ENCODE peak calls at places on chromosomes 2 and 18, in nine cellular contexts. Z is fibroblast of mammary gland, R is lung, I is thyroid gland, F is OCI-LY7, O is ovary, E is Peyer's patch, P is astrocyte of the spinal cord, N is K562. L is an unnamed sample.

GRCh38 chr2:118202707-118203303 is 114.5 kb downstream of the INSIG2 start:
- DNase-seq in O (no peak), R (peak; percentile 36), F (peak; percentile 58), Z (peak; percentile 60), E (no peak), N (peak; percentile 57), P (peak; percentile 48), I (peak; percentile 44), L (peak; percentile 35)

GRCh38 chr18:59537581-59537980 is 159.6 kb downstream of the CCBE1 start:
- DNase-seq in Z (no peak), R (no peak), P (no peak), I (no peak), F (no peak), O (no peak), E (no peak), N (no peak), L (no peak)

GRCh38 chr18:2895391-2895790 is 48.6 kb downstream of the EMILIN2 start:
- DNase-seq in F (no peak), N (no peak), O (no peak), P (no peak), Z (no peak), R (no peak), I (no peak), E (no peak), L (no peak)

GRCh38 chr2:29130295-29130694 is 15.1 kb downstream of the CLIP4 start:
- DNase-seq in F (no peak), P (peak; percentile 82), N (no peak), I (peak; percentile 87), O (no peak), E (no peak), R (no peak), Z (peak; percentile 85), L (peak; percentile 65)

GRCh38 chr2:68917034-68917718 is 35.5 kb downstream of the GKN2 start:
- DNase-seq in P (no peak), O (no peak), I (no peak), R (no peak), N (no peak), Z (no peak), F (no peak), E (no peak), L (no peak)

GRCh38 chr2:68438455-68439303 is 28.4 kb downstream of the FBXO48 start:
- DNase-seq in I (no peak), Z (no peak), P (no peak), O (no peak), N (no peak), F (no peak), R (no peak), E (no peak), L (peak; percentile 17)

GRCh38 chr2:2919574-2920365 is 457.8 kb downstream of the EIPR1 start:
- DNase-seq in E (no peak), I (no peak), F (no peak), P (no peak), O (no peak), N (no peak), R (no peak), Z (no peak), L (no peak)

GRCh38 chr2:233202531-233202944 is 48.9 kb upstream of the ATG16L1 start:
- DNase-seq in O (no peak), P (no peak), N (no peak), R (no peak), F (peak; percentile 36), E (no peak), Z (no peak), I (no peak), L (no peak)

GRCh38 chr2:177028296-177028695 is 184.3 kb upstream of the HNRNPA3 start:
- DNase-seq in F (no peak), P (no peak), E (no peak), N (no peak), O (no peak), I (peak; percentile 5), Z (no peak), R (no peak), L (no peak)

GRCh38 chr2:177031435-177032222 is 181.0 kb upstream of the HNRNPA3 start:
- DNase-seq in O (no peak), F (no peak), N (no peak), Z (no peak), E (no peak), I (no peak), P (no peak), R (no peak), L (no peak)

GRCh38 chr2:177030391-177031000 is 182.1 kb upstream of the HNRNPA3 start:
- DNase-seq in O (no peak), I (no peak), N (no peak), Z (no peak), R (no peak), P (no peak), F (no peak), E (no peak), L (no peak)

GRCh38 chr2:177029075-177029474 is 183.5 kb upstream of the HNRNPA3 start:
- DNase-seq in E (no peak), F (no peak), Z (no peak), I (no peak), N (no peak), O (no peak), R (no peak), P (no peak), L (no peak)

DNA sequence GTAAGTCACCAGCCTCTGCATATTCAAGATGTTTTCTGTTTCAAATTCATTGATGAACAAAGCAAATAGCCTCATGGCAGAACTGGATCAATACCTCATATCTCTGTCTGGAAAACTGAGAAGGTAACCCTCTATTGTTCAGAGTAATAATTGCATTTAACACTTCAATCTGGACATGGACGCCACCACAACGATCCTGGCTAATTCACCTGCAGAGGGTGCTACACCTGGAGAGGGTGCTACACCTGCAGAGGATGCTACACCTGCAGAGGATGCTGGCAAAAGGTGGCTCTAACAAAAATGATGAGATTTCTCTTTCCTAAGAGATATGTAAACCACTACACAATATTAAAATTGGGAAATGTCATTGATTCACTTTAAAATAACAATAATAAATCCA is 183.1 kb upstream of the HNRNPA3 start:
- DNase-seq in F (peak; percentile 2), R (no peak), O (no peak), Z (no peak), I (no peak), E (no peak), P (no peak), N (no peak), L (no peak)
- TF ChIP-seq CTCF in F (peak; percentile 62), R (no peak), O (no peak), Z (no peak), I (no peak), E (no peak), P (no peak), N (no peak), L (no peak)

DNA sequence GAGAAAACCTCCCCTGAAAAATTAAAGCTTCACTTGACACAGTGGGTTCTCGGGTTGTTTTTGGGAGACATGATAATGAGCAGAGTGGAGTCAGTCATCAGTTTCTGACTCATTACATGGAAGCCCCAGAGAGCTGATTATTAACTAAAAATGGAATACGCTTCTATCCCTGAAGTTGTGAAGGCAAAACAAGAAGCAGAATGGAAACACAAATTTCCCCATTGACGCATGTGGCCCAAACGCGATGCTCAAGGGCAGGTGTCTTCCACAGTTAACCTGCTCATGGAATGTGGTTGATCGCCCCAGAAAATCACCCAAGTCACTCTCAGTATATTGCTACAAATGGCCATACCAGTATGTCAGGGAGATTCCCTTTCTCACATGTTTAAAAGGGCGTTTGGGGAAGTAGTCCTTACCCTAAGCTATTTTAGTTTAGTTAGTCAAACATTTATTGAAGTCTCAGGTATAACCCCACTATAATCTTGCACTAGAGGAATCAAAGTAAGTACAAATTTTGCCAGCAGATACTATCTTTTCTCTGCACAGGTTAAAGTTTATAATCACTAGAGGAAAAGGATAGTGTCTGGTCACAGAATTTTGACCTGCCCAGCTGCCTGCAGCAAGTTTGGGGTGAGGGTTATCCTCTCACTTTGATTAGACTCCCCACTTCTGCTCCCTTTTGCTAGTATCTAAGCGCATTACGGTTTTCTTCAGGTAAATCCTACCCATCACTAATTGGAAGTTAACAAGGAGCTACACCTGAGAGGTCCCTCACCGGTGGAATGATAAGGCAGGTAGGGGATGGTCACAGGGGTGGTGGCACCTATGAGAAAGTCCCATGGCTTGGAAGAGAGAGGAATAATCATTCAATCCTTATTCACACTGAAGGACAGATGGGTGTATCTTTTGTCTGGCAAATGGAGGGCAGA is 7.8 kb downstream of the BCL2 start:
- DNase-seq in R (no peak), Z (no peak), F (no peak), P (no peak), I (no peak), O (no peak), E (no peak), N (no peak), L (no peak)
- H3K4me3 ChIP-seq in R (no peak overlapping the region), Z (no peak overlapping the region), F (no peak overlapping the region), P (no peak overlapping the region), I (no peak overlapping the region), O (no peak overlapping the region), E (no peak overlapping the region), N (no peak overlapping the region), L (no peak overlapping the region)

DNA sequence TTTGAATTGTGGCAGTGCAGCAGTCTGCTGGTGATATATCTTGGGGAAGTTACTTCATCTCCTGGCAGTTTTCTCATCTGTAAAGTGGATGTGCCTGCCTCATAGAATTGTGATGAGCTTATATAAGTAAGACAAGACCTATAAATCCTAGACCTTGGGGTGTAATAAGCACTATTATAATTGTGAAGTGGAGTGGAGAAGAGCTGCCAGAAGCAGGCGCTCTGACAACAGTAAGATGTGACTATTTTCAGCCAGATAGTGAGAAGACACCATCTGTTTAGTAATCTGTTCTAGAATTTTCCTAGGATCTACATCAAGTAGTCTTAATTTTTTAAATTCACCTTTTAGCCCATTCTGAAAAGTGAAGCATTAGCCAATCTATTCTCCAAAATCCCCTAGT is 85.6 kb upstream of the TSPYL6 start:
- DNase-seq in P (no peak), E (no peak), I (no peak), O (no peak), Z (peak; percentile 19), N (no peak), R (no peak), F (peak; percentile 26), L (no peak)
- TF ChIP-seq CTCF in P (peak; percentile 30), E (no peak), I (no peak), O (no peak), Z (peak; percentile 25), N (peak; percentile 28), R (no peak), F (peak; percentile 68), L (peak; percentile 45)

GRCh38 chr2:74982581-74982980 is 24.1 kb downstream of the POLE4 start:
- DNase-seq in R (no peak), I (no peak), O (no peak), F (no peak), P (no peak), E (no peak), Z (peak; percentile 16), N (no peak), L (no peak)

GRCh38 chr2:74983606-74984005 is 25.2 kb downstream of the POLE4 start:
- DNase-seq in E (no peak), F (no peak), R (no peak), O (no peak), P (no peak), I (no peak), Z (no peak), N (no peak), L (no peak)

GRCh38 chr2:74984947-74985637 is 26.6 kb downstream of the POLE4 start:
- DNase-seq in I (no peak), R (no peak), E (no peak), N (no peak), P (no peak), F (no peak), O (no peak), Z (no peak), L (no peak)

GRCh38 chr2:74984017-74984416 is 25.6 kb downstream of the POLE4 start:
- DNase-seq in Z (no peak), F (no peak), N (no peak), I (no peak), O (no peak), E (no peak), P (no peak), R (no peak), L (no peak)

DNA sequence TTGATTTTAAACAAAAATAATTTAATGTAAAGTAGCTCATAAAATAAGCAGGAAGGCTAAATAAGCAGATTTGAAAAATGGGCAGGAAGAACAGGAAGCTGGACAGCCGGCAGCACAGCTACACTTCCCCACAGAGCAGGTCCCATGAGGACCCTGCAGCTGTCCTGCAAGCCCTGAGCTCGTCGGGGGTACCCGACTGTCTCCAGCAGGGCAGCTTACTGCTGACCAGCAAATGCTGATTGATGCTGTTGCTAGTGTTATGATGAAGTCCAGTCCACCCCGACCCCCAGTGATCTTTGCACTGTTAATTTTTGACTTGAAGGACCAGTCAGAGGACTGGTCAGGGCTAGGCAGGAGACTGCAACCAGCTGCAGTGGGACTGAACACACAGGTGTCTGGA is 27.5 kb downstream of the POLE4 start:
- DNase-seq in O (no peak), N (no peak), I (no peak), P (no peak), R (no peak), Z (no peak), E (no peak), F (peak; percentile 13), L (no peak)
- H3K4me3 ChIP-seq in O (no peak overlapping the region), N (no peak overlapping the region), I (no peak overlapping the region), P (no peak overlapping the region), R (no peak overlapping the region), Z (no peak overlapping the region), E (no peak overlapping the region), F (no peak overlapping the region), L (no peak overlapping the region)

L was measured in brain microvascular endothelial cell.